ENCODE peak calls at places on chromosomes 6 and 20, in five cellular contexts. F, G, Y, Z and J are unnamed samples.

GRCh38 chr20:48523191-48523757 is 304.5 kb downstream of the PREX1 start:
- DNase-seq in Z (peak; percentile 86), F (no peak), Y (peak; percentile 25), G (no peak), J (peak; percentile 11)

GRCh38 chr6:19410477-19410876 is 426.7 kb upstream of the ID4 start:
- DNase-seq in F (no peak), Y (no peak), Z (no peak), G (no peak), J (no peak)

GRCh38 chr6:104607501-104607900 is 252.2 kb downstream of the HACE1 start:
- DNase-seq in Y (no peak), Z (no peak), G (no peak), F (no peak), J (no peak)

GRCh38 chr6:149717588-149718458 is at the start of gene LATS1:
- DNase-seq in Z (peak; percentile 95), G (peak; percentile 95), F (peak; percentile 91), Y (peak; percentile 91), J (peak; percentile 91)

GRCh38 chr20:25220021-25220730 is 24.7 kb downstream of the ENTPD6 start:
- DNase-seq in Z (no peak), G (no peak), Y (peak; percentile 66), F (no peak), J (no peak)

GRCh38 chr6:139644821-139645220 is 270.4 kb upstream of the CITED2 start:
- DNase-seq in Z (no peak), Y (no peak), F (no peak), G (peak; percentile 76), J (no peak)

GRCh38 chr6:107917468-107918375 is 40.3 kb downstream of the SEC63 start:
- DNase-seq in Z (peak; percentile 62), Y (no peak), G (no peak), F (no peak), J (no peak)

GRCh38 chr20:29497261-29497671 is 1760.2 kb upstream of the DEFB115 start:
- DNase-seq in Y (peak; percentile 91), G (no peak), F (peak; percentile 31), Z (no peak), J (no peak)

GRCh38 chr6:100296810-100297544 is 167.7 kb downstream of the SIM1 start:
- DNase-seq in Z (no peak), F (no peak), Y (no peak), G (no peak), J (no peak)

GRCh38 chr6:128521302-128521632 is 868 bp upstream of the PTPRK start:
- DNase-seq in G (no peak), F (no peak), Y (no peak), Z (no peak), J (no peak)

GRCh38 chr20:36582322-36582721 is 8.9 kb downstream of the TGIF2 start:
- DNase-seq in F (no peak), G (no peak), Y (no peak), Z (no peak), J (no peak)

GRCh38 chr6:24931296-24931695 is 4.5 kb downstream of the RIPOR2 start:
- DNase-seq in F (no peak), G (no peak), Z (peak; percentile 45), Y (no peak), J (no peak)

GRCh38 chr6:43465978-43466377 is 10.6 kb upstream of the DLK2 start:
- DNase-seq in Z (no peak), G (no peak), Y (no peak), F (no peak), J (no peak)

GRCh38 chr6:157323924-157324276 is 581 bp upstream of the TMEM242 start:
- DNase-seq in G (peak; percentile 88), F (peak; percentile 83), Y (peak; percentile 78), Z (peak; percentile 91), J (peak; percentile 89)

GRCh38 chr20:34070079-34070439 is 42.0 kb downstream of the EIF2S2 start:
- DNase-seq in Z (no peak), Y (no peak), G (no peak), F (no peak), J (no peak)

GRCh38 chr6:134398453-134398852 is 80.5 kb upstream of the SGK1 start:
- DNase-seq in F (peak; percentile 67), Z (no peak), Y (no peak), G (no peak), J (no peak)

GRCh38 chr20:3821996-3822395 is 1.6 kb downstream of the AP5S1 start:
- DNase-seq in Z (no peak), Y (no peak), F (no peak), G (peak; percentile 72), J (no peak)

GRCh38 chr6:132813173-132813856 is 1.1 kb upstream of the RPS12 start:
- DNase-seq in Y (no peak), F (peak; percentile 49), G (peak; percentile 72), Z (peak; percentile 78), J (no peak)

GRCh38 chr20:4937422-4938319 is 63.6 kb downstream of the SLC23A2 start:
- DNase-seq in Z (no peak), Y (no peak), F (no peak), G (no peak), J (no peak)

GRCh38 chr20:478949-479429 is 16.7 kb upstream of the TBC1D20 start:
- DNase-seq in F (no peak), Z (no peak), Y (peak; percentile 56), G (no peak), J (no peak)

GRCh38 chr6:20325641-20326421 is 75.8 kb upstream of the E2F3 start:
- DNase-seq in Z (no peak), Y (no peak), F (no peak), G (no peak), J (no peak)

GRCh38 chr6:3650959-3651697 is 100.4 kb downstream of the PXDC1 start:
- DNase-seq in Z (no peak), Y (no peak), F (no peak), G (no peak), J (no peak)

GRCh38 chr20:32681175-32682084 is 7.7 kb upstream of the C20orf203 start:
- DNase-seq in F (no peak), Z (peak; percentile 91), Y (peak; percentile 54), G (no peak), J (no peak)

GRCh38 chr20:37007898-37008649 is 56.6 kb upstream of the SAMHD1 start:
- DNase-seq in Z (no peak), G (no peak), F (no peak), Y (peak; percentile 28), J (no peak)

GRCh38 chr6:170362121-170362520 is 55.6 kb downstream of the FAM120B start:
- DNase-seq in Z (no peak), F (no peak), G (no peak), Y (no peak), J (no peak)

GRCh38 chr20:57308451-57309410 is 20.9 kb upstream of the SPO11 start:
- DNase-seq in G (peak; percentile 19), Y (no peak), Z (no peak), F (no peak), J (no peak)

GRCh38 chr6:125191916-125192609 is 38.5 kb downstream of the TPD52L1 start:
- DNase-seq in Y (peak; percentile 41), G (peak; percentile 69), Z (peak; percentile 89), F (peak; percentile 53), J (no peak)

GRCh38 chr20:5864873-5865582 is 85.3 kb downstream of the TRMT6 start:
- DNase-seq in Z (no peak), Y (no peak), G (no peak), F (no peak), J (no peak)

GRCh38 chr20:45012682-45013302 is 46.5 kb downstream of the STK4 start:
- DNase-seq in F (no peak), Z (no peak), G (no peak), Y (no peak), J (no peak)

GRCh38 chr6:134911532-134911931 is 38.4 kb downstream of the ALDH8A1 start:
- DNase-seq in F (no peak), Z (no peak), G (no peak), Y (no peak), J (no peak)

GRCh38 chr6:40346241-40346640 is 240.9 kb downstream of the LRFN2 start:
- DNase-seq in Y (no peak), G (peak; percentile 18), Z (peak; percentile 17), F (no peak), J (peak; percentile 38)

GRCh38 chr6:111606620-111607115 is 990 bp upstream of the TRAF3IP2 start:
- DNase-seq in F (no peak), Y (no peak), Z (peak; percentile 56), G (no peak), J (no peak)

GRCh38 chr20:1964061-1964460 is 29.8 kb downstream of the PDYN start:
- DNase-seq in G (peak; percentile 9), Z (peak; percentile 41), Y (no peak), F (no peak), J (no peak)

DNA sequence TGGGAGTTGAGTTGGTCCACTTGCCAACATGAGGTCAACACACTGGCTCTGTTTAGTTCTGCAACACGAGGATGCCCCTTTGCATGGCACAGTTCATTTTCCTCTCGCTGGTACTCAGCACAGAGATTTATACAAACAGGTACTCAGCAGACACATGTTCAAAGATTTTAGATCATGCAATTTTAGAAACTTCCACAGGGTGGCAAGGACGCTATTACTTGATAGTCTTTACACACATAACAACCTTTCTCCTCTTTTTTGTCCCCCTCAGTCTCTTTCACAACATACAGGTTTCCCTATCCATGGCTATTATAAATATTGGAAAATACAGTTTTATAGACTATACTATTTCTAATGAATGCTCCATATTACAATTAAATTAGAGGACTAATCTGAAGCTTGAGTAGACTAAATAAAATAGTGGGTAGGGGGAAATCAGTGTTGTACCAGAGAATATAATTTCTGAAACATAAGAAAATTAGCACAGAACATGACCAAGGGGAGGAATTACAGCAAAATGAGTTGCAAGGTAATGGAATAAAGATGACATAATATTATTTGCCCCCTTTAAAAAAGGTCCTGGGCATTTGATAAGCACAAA is 331.8 kb upstream of the BTBD3 start:
- DNase-seq in Y (no peak), F (no peak), Z (no peak), G (no peak), J (no peak)
- TF ChIP-seq CTCF in Y (peak; percentile 43), F (no peak), Z (peak; percentile 70), G (peak; percentile 12), J (no peak)

GRCh38 chr6:5031150-5031549 is 27.3 kb upstream of the RPP40 start:
- DNase-seq in Z (no peak), Y (no peak), F (no peak), G (no peak), J (peak; percentile 60)
- H3K4me3 ChIP-seq in Z (no peak overlapping the region), Y (no peak overlapping the region), F (no peak overlapping the region), G (no peak overlapping the region), J (no peak overlapping the region)

GRCh38 chr6:15642276-15642675 is 20.6 kb downstream of the DTNBP1 start:
- DNase-seq in F (no peak), G (no peak), Z (peak; percentile 66), Y (no peak), J (no peak)
- TF ChIP-seq CTCF in F (no peak), G (no peak), Z (peak; percentile 70), Y (no peak), J (no peak)

GRCh38 chr20:21511850-21512633 is 1.8 kb downstream of the NKX2-2 start:
- DNase-seq in F (no peak), G (no peak), Y (peak; percentile 49), Z (peak; percentile 80), J (peak; percentile 67)
- H3K4me3 ChIP-seq in F (no peak overlapping the region), G (no peak overlapping the region), Y (no peak overlapping the region), Z (peak overlapping the region; percentile 36), J (peak overlapping the region; percentile 55)